ENCODE peak calls at places on chromosomes 16 and 17, in four cellular contexts. X is tibial artery; Z is CD4-positive, CD25-positive, alpha-beta regulatory T cell; J is tibial nerve. B is an unnamed sample. For H3K36me3, the result is how much of the 10 kb centered on the place peaks cover.

GRCh38 chr16:89024546-89024945 is 47.5 kb upstream of the CBFA2T3 start:
- DNase-seq in J (no peak), Z (no peak), X (no peak), B (no peak)

GRCh38 chr16:8199390-8199789 is 390.9 kb downstream of the TMEM114 start:
- DNase-seq in X (no peak), J (no peak), Z (no peak), B (no peak)

GRCh38 chr16:31099860-31100638 is 5.5 kb upstream of the VKORC1 start:
- DNase-seq in J (no peak), X (no peak), Z (no peak), B (no peak)

GRCh38 chr16:68960910-68961309 is 117.6 kb downstream of the TANGO6 start:
- DNase-seq in X (no peak), J (no peak), Z (no peak), B (no peak)

GRCh38 chr17:65278050-65278819 is 141.1 kb downstream of the RGS9 start:
- DNase-seq in Z (no peak), X (no peak), J (no peak), B (no peak)

GRCh38 chr17:63337579-63337978 is 108.5 kb downstream of the CYB561 start:
- DNase-seq in Z (no peak), X (no peak), J (no peak), B (no peak)

GRCh38 chr17:82613283-82614094 is 34.8 kb downstream of the WDR45B start:
- DNase-seq in X (no peak), J (no peak), Z (no peak), B (no peak)

GRCh38 chr16:15572329-15573001 is 70.5 kb downstream of the MARF1 start:
- DNase-seq in J (no peak), Z (no peak), X (no peak), B (no peak)

GRCh38 chr16:14965328-14965727 is 9.5 kb upstream of the PDXDC1 start:
- DNase-seq in Z (no peak), J (no peak), X (peak), B (no peak)

GRCh38 chr17:43814026-43814425 is 18.9 kb downstream of the MPP3 start:
- DNase-seq in Z (no peak), J (no peak), X (no peak), B (no peak)

GRCh38 chr17:19019041-19019941 is 14.7 kb upstream of the FAM83G start:
- DNase-seq in X (no peak), J (no peak), Z (no peak), B (no peak)

GRCh38 chr16:56332464-56333079 is 92.8 kb downstream of the AMFR start:
- DNase-seq in Z (no peak), X (no peak), J (peak), B (no peak)

GRCh38 chr16:57325458-57325857 is 33.1 kb upstream of the CCL22 start:
- DNase-seq in Z (no peak), J (no peak), X (no peak), B (no peak)

GRCh38 chr16:14505846-14506245 is 124.2 kb downstream of the PARN start:
- DNase-seq in X (no peak), J (no peak), Z (no peak), B (no peak)

GRCh38 chr17:47204722-47205418 is 4.3 kb upstream of the MYL4 start:
- DNase-seq in J (no peak), Z (no peak), X (no peak), B (no peak)

GRCh38 chr16:1464196-1464893 is 10.5 kb downstream of the CLCN7 start:
- DNase-seq in Z (no peak), J (no peak), X (no peak), B (no peak)

GRCh38 chr16:49351119-49351518 is 22.5 kb upstream of the C16orf78 start:
- DNase-seq in J (no peak), Z (no peak), X (no peak), B (no peak)

GRCh38 chr16:75433732-75434413 is 570 bp upstream of the CFDP1 start:
- DNase-seq in X (peak), Z (peak), J (peak), B (no peak)

GRCh38 chr17:73705594-73705993 is 61.3 kb upstream of the SDK2 start:
- DNase-seq in X (no peak), J (no peak), Z (no peak), B (no peak)

GRCh38 chr16:54783980-54784379 is 146.7 kb upstream of the IRX5 start:
- DNase-seq in Z (no peak), X (no peak), J (no peak), B (no peak)

GRCh38 chr16:50833929-50834328 is 92.0 kb downstream of the CYLD start:
- DNase-seq in J (no peak), Z (no peak), X (no peak), B (no peak)

GRCh38 chr17:73909156-73909555 is 264.9 kb upstream of the SDK2 start:
- DNase-seq in J (no peak), Z (no peak), X (no peak), B (no peak)

GRCh38 chr16:55539488-55539887 is 27.0 kb upstream of the CAPNS2 start:
- DNase-seq in X (no peak), Z (no peak), J (no peak), B (no peak)

GRCh38 chr17:80943346-80944145 is 48.1 kb upstream of the CHMP6 start:
- DNase-seq in J (no peak), X (peak), Z (no peak), B (no peak)

GRCh38 chr16:89829630-89830437 is 1.6 kb downstream of the SPIRE2 start:
- DNase-seq in X (no peak), Z (no peak), J (no peak), B (no peak)

GRCh38 chr16:69131749-69132423 is 502 bp downstream of the CHTF8 start:
- DNase-seq in Z (peak), J (peak), X (peak), B (peak)

GRCh38 chr17:66739553-66739952 is 95.4 kb upstream of the CACNG5 start:
- DNase-seq in Z (no peak), J (no peak), X (peak), B (no peak)

GRCh38 chr17:46009681-46010596 is 10.9 kb downstream of the STH start:
- DNase-seq in J (no peak), X (peak), Z (no peak), B (no peak)

GRCh38 chr16:17296412-17296811 is 174.3 kb downstream of the XYLT1 start:
- DNase-seq in X (no peak), J (no peak), Z (no peak), B (no peak)

GRCh38 chr16:7303014-7303676 is 29.5 kb upstream of the RBFOX1 start:
- DNase-seq in X (no peak), Z (no peak), J (no peak), B (no peak)

GRCh38 chr16:66515543-66516171 is 34.3 kb downstream of the TK2 start:
- DNase-seq in J (no peak), Z (no peak), X (peak), B (no peak)

DNA sequence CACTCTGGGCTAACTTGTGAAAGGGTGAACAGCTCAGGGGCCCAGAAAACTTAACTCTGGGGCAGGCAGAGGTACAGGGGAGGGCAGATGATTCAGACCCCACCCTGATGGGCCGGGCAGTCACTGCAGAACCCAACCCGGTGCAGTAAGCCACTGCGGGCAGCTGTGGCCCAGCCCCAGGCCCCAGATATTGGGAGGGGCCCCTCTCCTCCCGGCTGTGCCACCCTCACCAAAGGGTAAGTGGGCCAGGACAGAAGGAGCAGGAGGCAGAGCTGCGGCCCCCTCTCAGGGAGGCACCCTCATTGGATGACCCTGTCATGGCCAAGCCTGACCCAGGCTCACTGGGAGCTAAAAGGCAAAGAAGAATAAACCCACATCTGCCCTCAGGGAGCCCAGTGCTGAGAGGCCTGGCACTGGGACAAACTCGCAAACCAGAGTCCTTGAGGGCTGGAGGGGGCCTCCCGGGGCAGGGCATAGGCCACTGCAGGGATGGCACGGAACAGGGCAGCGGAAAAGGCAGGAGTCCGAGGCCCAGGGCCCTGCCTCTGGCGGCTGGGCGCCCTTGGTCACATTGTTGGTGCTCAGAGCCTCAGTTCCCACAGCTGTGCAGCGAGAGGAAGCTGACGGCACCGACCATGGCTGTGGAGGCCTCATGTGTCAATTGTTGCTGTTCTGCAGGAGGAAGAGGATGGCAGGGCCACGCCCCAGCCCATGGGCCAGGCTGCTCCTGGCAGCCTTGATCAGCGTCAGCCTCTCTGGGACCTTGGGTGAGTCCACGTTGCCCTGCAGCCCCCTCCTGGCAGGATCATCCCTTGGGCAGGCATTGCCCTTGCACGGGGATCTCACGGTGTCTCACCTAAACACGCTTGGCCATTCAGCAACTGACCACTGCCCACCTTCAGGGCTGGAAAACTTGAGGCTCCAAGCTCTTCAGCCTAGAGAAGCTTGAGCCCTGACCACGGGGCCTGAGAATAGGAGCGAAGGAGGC is 3.1 kb downstream of the ITGB4 start:
- DNase-seq in X (no peak), Z (no peak), J (no peak), B (no peak)
- H3K36me3 ChIP-seq in X (under half), Z (under half), J (under half), B (under half)

DNA sequence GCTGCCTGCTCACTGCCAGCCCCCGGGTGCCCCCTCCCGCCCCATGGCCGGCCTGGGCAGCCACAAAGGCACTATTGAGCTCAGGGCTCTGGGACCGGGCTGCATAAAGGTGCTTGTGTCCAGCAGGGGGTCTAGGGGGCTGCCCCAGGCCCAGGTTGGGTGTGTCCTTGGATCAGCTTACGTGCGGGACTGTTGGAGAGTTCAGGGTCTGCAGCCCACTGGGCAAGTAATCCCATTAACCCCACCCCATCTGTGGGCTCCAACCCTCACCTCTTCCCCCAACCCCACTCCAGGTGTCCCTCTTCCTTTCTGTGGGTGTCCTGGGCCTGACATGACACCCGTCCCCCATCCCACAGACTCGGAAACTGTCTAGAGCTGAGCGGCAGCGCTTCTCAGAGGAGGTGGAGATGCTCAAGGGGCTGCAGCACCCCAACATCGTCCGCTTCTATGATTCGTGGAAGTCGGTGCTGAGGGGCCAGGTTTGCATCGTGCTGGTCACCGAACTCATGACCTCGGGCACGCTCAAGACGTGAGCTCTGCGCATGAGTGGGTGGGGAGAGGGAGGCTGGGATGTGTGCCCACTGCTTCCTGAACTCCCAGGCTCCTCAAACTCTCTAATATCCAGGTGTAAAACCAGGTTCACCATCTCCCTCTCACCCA is 2.1 kb downstream of the WNK4 start:
- DNase-seq in J (no peak), X (no peak), Z (no peak), B (no peak)
- H3K36me3 ChIP-seq in J (under half), X (under half), Z (under half), B (under half)

GRCh38 chr16:4083347-4083870 is 32.8 kb downstream of the ADCY9 start:
- DNase-seq in Z (no peak), X (no peak), J (no peak), B (no peak)

GRCh38 chr16:4081577-4082021 is 34.6 kb downstream of the ADCY9 start:
- DNase-seq in X (no peak), J (no peak), Z (no peak), B (no peak)

GRCh38 chr16:4077083-4077714 is 39.0 kb downstream of the ADCY9 start:
- DNase-seq in X (no peak), J (no peak), Z (no peak), B (no peak)

GRCh38 chr16:4082474-4083044 is 33.7 kb downstream of the ADCY9 start:
- DNase-seq in X (no peak), Z (no peak), J (no peak), B (no peak)

DNA sequence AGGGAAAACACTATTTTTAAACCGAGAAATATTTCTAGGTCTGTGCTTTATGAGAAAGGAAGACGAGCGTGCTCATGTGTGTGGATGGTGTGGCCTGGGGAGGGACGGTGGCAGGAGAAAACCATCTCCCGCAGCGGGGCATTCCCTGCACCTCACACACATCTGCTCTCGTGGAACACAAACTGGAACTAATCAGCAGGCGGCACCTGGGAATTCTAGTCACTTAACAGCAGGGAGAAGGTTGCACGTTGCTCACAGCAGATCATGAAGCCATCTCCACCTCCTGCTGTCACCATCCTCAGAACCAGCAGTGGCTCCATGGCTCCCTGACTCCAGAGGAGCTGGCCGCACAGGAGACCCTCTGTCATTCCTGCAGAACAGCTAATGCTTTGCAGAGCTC is 35.2 kb downstream of the ADCY9 start:
- DNase-seq in Z (no peak), J (no peak), X (no peak), B (no peak)
- H3K36me3 ChIP-seq in Z (under half), J (under half), X (under half), B (under half)

GRCh38 chr17:57261084-57261461 is 4.8 kb downstream of the MSI2 start:
- DNase-seq in J (no peak), Z (no peak), X (no peak), B (no peak)
- H3K36me3 ChIP-seq in J (under half), Z (under half), X (under half), B (under half)

DNA sequence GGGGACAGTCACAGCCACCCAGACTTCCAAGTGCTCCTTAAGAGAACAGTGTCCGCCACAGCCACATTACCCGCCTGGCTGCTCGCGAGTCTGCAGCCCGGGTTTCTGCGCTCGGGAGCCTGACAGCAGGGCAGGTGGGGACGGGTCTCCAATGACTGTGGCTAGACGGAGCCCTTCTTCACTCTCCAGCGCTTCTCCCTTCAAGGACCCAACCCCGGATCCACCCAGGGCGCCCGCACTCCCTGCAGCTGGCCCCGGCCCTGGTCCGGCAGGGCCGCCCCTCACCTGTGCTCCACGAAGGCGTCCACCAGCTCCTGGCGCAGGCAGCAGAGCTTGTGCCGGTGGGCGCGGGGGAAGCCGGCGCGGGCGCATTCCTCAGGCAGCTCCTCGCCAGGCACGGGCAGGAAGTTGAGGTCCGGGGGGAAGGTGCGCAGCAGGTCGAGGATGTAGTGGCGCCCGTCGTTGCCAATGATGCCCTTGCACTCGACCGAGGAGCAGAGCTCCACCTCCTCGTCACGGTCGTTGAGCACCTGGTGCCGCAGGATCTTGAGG is 13.9 kb downstream of the CLUH start:
- DNase-seq in Z (no peak), J (no peak), X (peak), B (no peak)
- H3K36me3 ChIP-seq in Z (under half), J (under half), X (half or more), B (half or more)

GRCh38 chr17:39513256-39513655 is 52.0 kb downstream of the CDK12 start:
- DNase-seq in Z (no peak), J (no peak), X (no peak), B (no peak)
- H3K36me3 ChIP-seq in Z (half or more), J (under half), X (half or more), B (half or more)

GRCh38 chr16:3655791-3656490 is 1.4 kb downstream of the DNASE1 start:
- DNase-seq in Z (no peak), J (no peak), X (peak), B (no peak)
- H3K36me3 ChIP-seq in Z (under half), J (under half), X (half or more), B (under half)

DNA sequence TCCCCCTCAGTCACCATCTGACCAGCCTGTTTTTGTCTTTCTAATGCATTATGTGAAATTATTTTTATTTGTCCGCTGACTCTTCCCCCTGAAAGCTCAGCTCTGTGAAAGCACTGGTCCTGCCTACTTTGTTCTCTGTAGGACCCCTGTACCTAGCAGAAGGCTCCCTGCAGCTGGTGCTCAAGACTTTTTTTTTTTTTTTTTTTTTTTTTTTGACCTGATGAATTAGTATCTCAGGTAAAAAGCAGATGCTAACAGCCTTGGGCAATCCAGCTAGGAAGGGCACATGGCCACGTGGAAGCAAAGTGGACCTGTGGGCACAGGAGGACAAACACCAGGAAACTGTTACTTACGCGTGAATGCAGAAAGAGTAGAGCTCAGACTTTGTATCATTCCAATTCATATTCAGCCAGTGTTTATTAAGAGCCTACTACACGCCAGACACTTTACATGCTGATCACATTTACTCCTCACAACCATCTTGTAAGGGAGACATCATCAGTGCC is 629 bp upstream of the UNC119 start:
- DNase-seq in Z (no peak), J (no peak), X (no peak), B (no peak)
- H3K36me3 ChIP-seq in Z (half or more), J (under half), X (under half), B (under half)

DNA sequence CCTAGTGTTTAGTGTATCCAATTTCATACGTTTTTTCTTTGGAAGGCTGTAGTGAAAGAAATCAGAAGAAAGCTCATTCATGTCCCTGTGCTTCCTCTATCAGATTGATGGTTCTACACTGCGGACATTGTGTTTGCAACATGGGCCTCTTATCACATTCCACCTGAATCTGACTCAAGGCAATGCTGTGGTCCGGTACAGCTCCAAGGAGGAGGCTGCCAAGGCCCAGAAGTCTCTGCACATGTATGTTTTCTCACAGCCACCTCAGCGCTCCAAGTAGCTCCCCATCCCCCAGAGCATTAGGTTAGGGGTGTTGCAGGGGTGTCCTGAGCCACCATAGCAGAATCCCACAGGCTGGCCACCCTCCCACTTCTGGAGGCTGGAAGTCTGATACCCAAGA is 25.2 kb downstream of the TMC6 start:
- DNase-seq in Z (no peak), X (peak), J (no peak), B (no peak)
- H3K36me3 ChIP-seq in Z (half or more), X (half or more), J (under half), B (under half)

DNA sequence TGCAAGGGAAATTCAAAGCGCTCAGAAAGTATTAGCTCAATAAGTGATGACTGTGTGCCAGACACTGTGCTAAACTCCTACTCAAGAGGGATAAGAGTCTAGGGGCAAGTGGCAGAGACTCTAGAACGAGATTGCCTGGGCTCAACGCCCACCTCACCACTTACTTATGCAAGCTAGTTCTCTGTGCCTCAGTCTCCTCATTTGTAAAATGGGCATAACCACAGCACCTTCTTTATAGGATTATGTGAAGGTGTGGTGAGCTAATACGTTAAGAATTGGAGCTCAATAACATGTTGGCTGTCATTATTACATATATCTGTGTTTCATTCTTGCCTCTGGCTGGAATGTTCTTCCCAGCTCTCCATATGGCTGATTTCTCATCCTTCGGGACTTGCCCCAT is 15.4 kb downstream of the DEXI start:
- DNase-seq in Z (no peak), X (no peak), J (no peak), B (no peak)
- H3K36me3 ChIP-seq in Z (under half), X (half or more), J (under half), B (under half)